ENCODE peak calls at places on chromosome 1, in six cellular contexts. O is H54; R is Karpas-422; V is activated effector memory CD4-positive, alpha-beta T cell treated with anti-CD3 and anti-CD28 coated beads, Interleukin-2, amount 50 U/mL, for 16 hours; N is left cardiac atrium; H is stimulated activated CD4-positive, alpha-beta T cell treated with anti-CD3 and anti-CD28 coated beads, Interleukin-2, amount 100 ng/mL, for 4 hours. Y is an unnamed sample.

GRCh38 chr1:205440121-205440475 is 15.7 kb downstream of the BLACAT1 start:
- DNase-seq in N (no peak), R (no peak), V (no peak), O (no peak), H (no peak), Y (no peak)

GRCh38 chr1:202953412-202953811 is 4.7 kb downstream of the ADIPOR1 start:
- DNase-seq in H (no peak), O (no peak), V (no peak), R (no peak), N (no peak), Y (no peak)

GRCh38 chr1:169060010-169060722 is 46.3 kb upstream of the ATP1B1 start:
- DNase-seq in H (no peak), R (no peak), V (no peak), O (no peak), N (no peak), Y (no peak)

GRCh38 chr1:221743416-221744208 is 1.7 kb upstream of the DUSP10 start:
- DNase-seq in N (no peak), V (no peak), O (no peak), H (no peak), R (peak; percentile 51), Y (no peak)

GRCh38 chr1:21933397-21934248 is 3.5 kb downstream of the HSPG2 start:
- DNase-seq in N (peak; percentile 84), R (no peak), H (no peak), V (no peak), O (no peak), Y (no peak)

GRCh38 chr1:206411321-206411720 is 59.0 kb upstream of the IKBKE start:
- DNase-seq in R (no peak), H (no peak), N (no peak), O (no peak), V (no peak), Y (no peak)

GRCh38 chr1:172882385-172882784 is 168.4 kb downstream of the TNFSF18 start:
- DNase-seq in O (no peak), R (no peak), V (no peak), N (no peak), H (no peak), Y (no peak)

GRCh38 chr1:235015291-235015990 is 113.2 kb downstream of the TOMM20 start:
- DNase-seq in H (no peak), V (peak; percentile 75), R (no peak), O (no peak), N (no peak), Y (no peak)

GRCh38 chr1:232377494-232377770 is 252.5 kb downstream of the SIPA1L2 start:
- DNase-seq in R (no peak), N (peak; percentile 67), V (no peak), O (no peak), H (no peak), Y (no peak)

Y was measured in Right ventricle myocardium inferior.